ENCODE peak calls at places on chromosomes 16 and 17, in seven cellular contexts. N, L, R, Z, J, C and D are unnamed samples.

GRCh38 chr16:51637744-51638100 is 486.7 kb upstream of the SALL1 start:
- DNase-seq in N (no peak), R (peak), L (peak), J (no peak), Z (no peak), C (peak), D (peak)

GRCh38 chr17:33024688-33025486 is 33.2 kb downstream of the SPACA3 start:
- DNase-seq in J (no peak), C (no peak), R (no peak), Z (no peak), L (no peak), N (no peak), D (no peak)

GRCh38 chr17:58626905-58627304 is 64.9 kb downstream of the TEX14 start:
- DNase-seq in Z (no peak), C (peak), R (no peak), J (no peak), L (no peak), N (no peak), D (no peak)

GRCh38 chr17:48547839-48548686 is 3.2 kb upstream of the HOXB2 start:
- DNase-seq in J (no peak), N (no peak), C (no peak), L (peak), R (no peak), Z (no peak), D (no peak)

GRCh38 chr17:42518755-42519545 is 17.1 kb upstream of the NAGLU start:
- DNase-seq in N (peak), J (peak), L (peak), R (no peak), Z (no peak), C (no peak), D (no peak)

GRCh38 chr16:2830355-2830695 is 222 bp downstream of the ZG16B start:
- DNase-seq in Z (no peak), J (no peak), N (no peak), C (no peak), L (no peak), R (no peak), D (no peak)

GRCh38 chr17:3979276-3979583 is 15.0 kb upstream of the ATP2A3 start:
- DNase-seq in N (no peak), L (no peak), J (no peak), Z (no peak), R (no peak), C (no peak), D (no peak)

GRCh38 chr17:47837401-47838039 is 3.6 kb downstream of the SCRN2 start:
- DNase-seq in J (no peak), Z (no peak), R (no peak), C (no peak), L (peak), N (no peak), D (no peak)

GRCh38 chr17:66313995-66314659 is 11.7 kb downstream of the PRKCA start:
- DNase-seq in R (no peak), N (no peak), Z (no peak), L (no peak), C (no peak), J (no peak), D (no peak)

GRCh38 chr16:5025171-5025632 is 8.5 kb downstream of the NAGPA start:
- DNase-seq in J (peak), C (peak), Z (peak), N (peak), L (no peak), R (no peak), D (peak)

GRCh38 chr17:66514227-66514806 is 211.9 kb downstream of the PRKCA start:
- DNase-seq in J (no peak), L (peak), N (no peak), R (peak), Z (no peak), C (no peak), D (no peak)

GRCh38 chr17:67671492-67671891 is 46.2 kb upstream of the NOL11 start:
- DNase-seq in J (no peak), L (peak), N (no peak), C (no peak), Z (no peak), R (no peak), D (no peak)

GRCh38 chr17:21213491-21214014 is 408 bp downstream of the TMEM11 start:
- DNase-seq in R (peak), Z (no peak), N (no peak), J (peak), L (no peak), C (peak), D (no peak)

GRCh38 chr17:17732892-17733670 is 51.8 kb downstream of the RAI1 start:
- DNase-seq in Z (no peak), J (no peak), L (peak), R (peak), C (no peak), N (peak), D (no peak)

GRCh38 chr16:27240948-27241531 is 27.5 kb downstream of the NSMCE1 start:
- DNase-seq in R (no peak), Z (no peak), L (peak), C (no peak), J (no peak), N (no peak), D (no peak)

GRCh38 chr16:89153848-89154271 is 17.7 kb upstream of the CDH15 start:
- DNase-seq in J (no peak), L (no peak), R (peak), Z (no peak), N (no peak), C (no peak), D (no peak)

GRCh38 chr16:83253526-83253925 is 554.3 kb upstream of the HSBP1 start:
- DNase-seq in R (peak), J (no peak), C (no peak), Z (no peak), N (no peak), L (no peak), D (no peak)

GRCh38 chr16:89319628-89319882 is 102.1 kb downstream of the ZNF778 start:
- DNase-seq in R (no peak), L (no peak), C (no peak), Z (no peak), N (no peak), J (no peak), D (no peak)

GRCh38 chr17:67431210-67432015 is 54.3 kb downstream of the PITPNC1 start:
- DNase-seq in J (no peak), C (peak), R (peak), N (peak), Z (no peak), L (peak), D (peak)

GRCh38 chr17:48630925-48631692 is 5.0 kb upstream of the HOXB9 start:
- DNase-seq in Z (no peak), R (no peak), L (no peak), C (no peak), N (no peak), J (peak), D (no peak)

GRCh38 chr16:46833465-46833810 is 2.5 kb upstream of the C16orf87 start:
- DNase-seq in J (no peak), C (no peak), Z (no peak), N (no peak), R (no peak), L (no peak), D (no peak)

GRCh38 chr16:46832757-46833464 is 1.9 kb upstream of the C16orf87 start:
- DNase-seq in R (no peak), N (no peak), C (peak), L (no peak), J (no peak), Z (no peak), D (no peak)

GRCh38 chr16:46830417-46830901 is 521 bp downstream of the C16orf87 start:
- DNase-seq in N (peak), Z (peak), R (peak), L (peak), C (peak), J (peak), D (peak)

GRCh38 chr16:46828943-46829342 is 2.0 kb downstream of the C16orf87 start:
- DNase-seq in N (no peak), R (no peak), Z (no peak), C (no peak), J (no peak), L (no peak), D (no peak)

DNA sequence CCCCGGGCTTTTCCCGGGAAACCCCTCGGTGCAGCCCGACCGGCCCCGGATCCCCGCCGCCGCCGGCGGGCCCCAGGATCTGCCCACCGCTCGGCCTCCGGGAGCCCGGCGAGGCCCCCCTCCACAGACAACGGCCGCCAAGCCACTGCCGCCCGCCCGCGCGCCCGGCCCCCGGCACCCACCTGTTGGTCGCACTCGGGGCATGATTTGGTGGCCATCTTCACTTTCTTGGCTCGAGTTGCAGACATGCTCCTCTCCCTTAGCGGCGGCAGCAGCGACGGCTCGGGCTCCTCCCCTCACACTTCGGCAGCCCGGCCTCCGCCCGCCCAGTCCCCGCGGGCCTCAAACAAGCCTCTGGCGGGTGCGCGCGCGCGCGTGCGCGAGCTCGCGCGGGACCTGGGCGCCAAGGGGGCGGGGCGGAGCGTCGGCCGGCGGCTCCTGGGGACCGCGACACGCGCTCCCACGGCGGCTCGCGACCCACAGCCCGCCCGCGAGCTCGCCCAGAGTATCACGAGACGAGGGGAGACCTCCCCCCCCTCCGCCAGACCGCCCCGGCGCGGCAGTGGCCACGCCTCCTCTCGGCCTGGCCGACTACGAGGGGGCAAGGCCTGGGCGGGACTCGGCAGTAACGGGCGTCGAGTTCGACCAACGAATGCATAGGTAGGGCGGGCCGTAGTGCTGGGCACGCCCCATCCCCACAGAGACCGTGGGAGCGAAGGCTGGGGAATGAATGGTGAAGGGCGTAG is at the start of gene C16orf87:
- DNase-seq in C (peak), L (peak), R (peak), N (peak), Z (peak), J (peak), D (peak)
- TF ChIP-seq CTCF in C (no peak), L (no peak), R (no peak), N (no peak), Z (no peak), J (no peak), D (no peak)

DNA sequence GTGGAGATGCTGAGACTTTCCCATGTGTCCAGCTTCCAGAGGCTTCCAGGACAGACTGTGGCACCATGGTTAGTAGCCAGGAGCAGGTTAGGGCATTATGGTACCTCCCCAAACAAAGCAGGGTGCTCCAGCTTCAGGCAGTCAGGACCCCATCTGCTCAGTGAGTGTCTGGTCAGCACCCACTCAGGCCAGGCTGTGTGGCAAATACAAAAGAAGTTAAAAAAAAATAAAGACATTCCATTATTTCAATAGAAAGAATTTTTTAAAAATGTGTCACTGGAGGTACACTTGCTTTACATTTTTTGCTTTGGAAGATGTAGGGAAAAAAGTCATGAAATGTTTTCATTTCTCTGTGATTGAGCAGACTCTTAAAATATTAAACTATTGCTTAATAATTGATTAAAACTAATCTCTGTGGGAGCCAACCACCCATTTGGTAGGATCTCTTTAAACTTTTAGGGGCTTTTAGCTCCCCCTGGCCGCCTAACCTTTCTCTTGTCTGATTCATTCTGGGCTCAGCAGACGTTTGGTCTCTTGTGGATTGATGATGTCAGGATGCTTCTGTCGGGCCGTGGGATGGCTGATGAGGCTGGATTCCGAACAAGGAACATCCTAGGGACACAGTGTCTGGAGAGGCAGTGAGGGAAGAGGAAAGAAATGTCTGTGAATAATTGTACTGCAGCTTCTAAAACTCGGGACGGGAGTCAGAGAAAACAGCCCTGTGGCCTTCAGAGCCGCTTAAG is 28.4 kb upstream of the NPTX1 start:
- DNase-seq in J (no peak), Z (no peak), C (no peak), R (no peak), N (peak), L (peak), D (no peak)
- TF ChIP-seq CTCF in J (no peak), Z (no peak), C (no peak), R (no peak), N (peak), L (no peak), D (no peak)

GRCh38 chr17:8490256-8491023 is 54.8 kb downstream of the NDEL1 start:
- DNase-seq in N (no peak), R (peak), J (no peak), L (no peak), C (no peak), Z (no peak), D (no peak)
- TF ChIP-seq CTCF in N (no peak), R (no peak), J (no peak), L (no peak), C (no peak), Z (no peak), D (no peak)

GRCh38 chr16:49854227-49855203 is 1.4 kb downstream of the ZNF423 start:
- DNase-seq in J (peak), C (peak), L (peak), N (no peak), R (no peak), Z (no peak), D (no peak)
- TF ChIP-seq CTCF in J (no peak), C (no peak), L (no peak), N (no peak), R (no peak), Z (no peak), D (no peak)

DNA sequence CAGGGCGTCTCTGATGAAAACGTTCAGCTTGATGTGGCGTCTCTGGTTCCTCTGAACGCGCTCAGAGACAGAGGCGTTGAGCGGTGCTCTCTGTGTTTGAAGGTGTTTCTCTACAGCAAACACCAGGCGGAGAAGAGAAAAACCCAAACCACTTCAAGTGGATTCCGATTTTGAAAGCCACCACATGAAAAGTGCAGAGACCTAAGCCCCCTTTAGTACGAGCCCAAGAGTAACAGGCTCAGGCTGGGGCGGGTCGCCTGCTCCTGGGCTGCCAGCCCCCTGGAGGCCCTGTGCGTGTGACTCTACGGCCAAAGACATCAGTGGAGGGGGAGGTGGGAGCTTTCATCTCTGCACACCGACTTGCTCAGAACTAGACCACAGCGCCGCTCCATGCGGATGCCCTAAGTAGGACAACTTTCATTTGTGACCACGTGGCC is 328.4 kb downstream of the MAF start:
- DNase-seq in Z (no peak), L (no peak), C (no peak), J (peak), N (no peak), R (no peak), D (no peak)
- TF ChIP-seq CTCF in Z (no peak), L (no peak), C (no peak), J (no peak), N (no peak), R (no peak), D (no peak)

GRCh38 chr17:75753514-75754377 is 11.2 kb downstream of the GALK1 start:
- DNase-seq in N (no peak), L (peak), Z (peak), R (no peak), C (peak), J (peak), D (no peak)
- TF ChIP-seq CTCF in N (no peak), L (peak), Z (peak), R (no peak), C (peak), J (no peak), D (no peak)

GRCh38 chr17:37082461-37082860 is 133.7 kb downstream of the AATF start:
- DNase-seq in R (no peak), Z (no peak), N (no peak), C (no peak), J (no peak), L (no peak), D (no peak)
- TF ChIP-seq CTCF in R (no peak), Z (no peak), N (no peak), C (no peak), J (no peak), L (no peak), D (no peak)

GRCh38 chr17:35587074-35587961 is at the start of gene AP2B1:
- DNase-seq in C (peak), L (peak), J (peak), Z (peak), R (peak), N (peak), D (peak)
- TF ChIP-seq CTCF in C (no peak), L (no peak), J (no peak), Z (no peak), R (no peak), N (no peak), D (no peak)